ENCODE peak calls at places on chromosomes 11 and 22, in seven cellular contexts. X is AG09319; V is NCI-H774; Q is AG08395; H is RCC 7860; C is stimulated activated CD8-positive, alpha-beta memory T cell treated with anti-CD3 and anti-CD28 coated beads, Interleukin-7, amount 100 ng/mL, for 1 hour; J is activated naive CD8-positive, alpha-beta T cell treated with anti-CD3 and anti-CD28 coated beads, Interleukin-2, amount 50 U/mL, for 24 hours. B is an unnamed sample.

GRCh38 chr11:7449196-7449840 is 36.0 kb upstream of the OLFML1 start:
- DNase-seq in C (no peak), V (no peak), Q (no peak), X (no peak), H (no peak), J (no peak), B (no peak)

GRCh38 chr11:12544986-12545775 is 129.0 kb upstream of the TEAD1 start:
- DNase-seq in C (no peak), Q (no peak), V (no peak), J (no peak), H (no peak), X (no peak), B (no peak)

GRCh38 chr22:35601743-35602633 is 15.1 kb downstream of the MB start:
- DNase-seq in V (no peak), C (no peak), H (peak), Q (peak), J (peak), X (peak), B (no peak)

GRCh38 chr11:2932850-2933251 is 3.6 kb upstream of the PHLDA2 start:
- DNase-seq in H (peak), C (no peak), X (no peak), V (no peak), J (no peak), Q (peak), B (no peak)

GRCh38 chr11:120209750-120210650 is 832 bp upstream of the OAF start:
- DNase-seq in X (no peak), C (no peak), J (peak), H (no peak), V (no peak), Q (no peak), B (no peak)

GRCh38 chr22:44088976-44089570 is 65.0 kb downstream of the PARVB start:
- DNase-seq in J (no peak), C (no peak), V (no peak), Q (peak), X (peak), H (no peak), B (no peak)

GRCh38 chr22:38828616-38829205 is 15.1 kb downstream of the NPTXR start:
- DNase-seq in J (no peak), Q (no peak), C (no peak), X (no peak), V (no peak), H (no peak), B (no peak)

GRCh38 chr11:2766166-2766565 is 66.4 kb upstream of the KCNQ1OT1 start:
- DNase-seq in X (no peak), H (no peak), C (no peak), Q (no peak), J (no peak), V (no peak), B (no peak)

GRCh38 chr11:72685560-72686480 is 11.6 kb upstream of the PDE2A start:
- DNase-seq in X (no peak), H (no peak), Q (peak), C (no peak), V (no peak), J (peak), B (no peak)

B was measured in CMK.